ENCODE peak calls at places on chromosome 9, in six cellular contexts. W is Calu3, Q is omental fat pad, Z is progenitor cell of endocrine pancreas, A is RWPE1, F is PC-9. S is an unnamed sample.

GRCh38 chr9:81979196-81979595 is 9.4 kb upstream of the SPATA31D1 start:
- DNase-seq in W (no peak), Q (no peak), Z (no peak), A (no peak), F (no peak), S (no peak)

GRCh38 chr9:127161081-127161621 is 38.7 kb upstream of the ANGPTL2 start:
- DNase-seq in W (no peak), Q (no peak), Z (no peak), A (no peak), F (no peak), S (no peak)

GRCh38 chr9:92725726-92726125 is 38.9 kb downstream of the BICD2 start:
- DNase-seq in W (no peak), Q (no peak), Z (no peak), A (no peak), F (no peak), S (no peak)

GRCh38 chr9:6076856-6077255 is 61.4 kb upstream of the RANBP6 start:
- DNase-seq in W (no peak), Q (no peak), Z (no peak), A (no peak), F (no peak), S (no peak)

GRCh38 chr9:133606722-133607053 is 2.5 kb downstream of the FAM163B start:
- DNase-seq in W (no peak), Q (no peak), Z (no peak), A (no peak), F (no peak), S (no peak)

GRCh38 chr9:115633099-115633498 is 515.1 kb upstream of the TNC start:
- DNase-seq in W (no peak), Q (no peak), Z (no peak), A (no peak), F (no peak), S (no peak)

GRCh38 chr9:73845954-73846690 is 651.0 kb upstream of the RORB start:
- DNase-seq in W (no peak), Q (no peak), Z (no peak), A (no peak), F (no peak), S (no peak)

GRCh38 chr9:68705636-68706578 is 867 bp downstream of the PIP5K1B start:
- DNase-seq in W (peak; percentile 15), Q (no peak), Z (peak; percentile 17), A (no peak), F (no peak), S (peak; percentile 16)

GRCh38 chr9:137167752-137168574 is 1.9 kb downstream of the LRRC26 start:
- DNase-seq in W (no peak), Q (no peak), Z (no peak), A (no peak), F (peak; percentile 70), S (no peak)

GRCh38 chr9:93699650-93700049 is 123.3 kb downstream of the PHF2 start:
- DNase-seq in W (no peak), Q (no peak), Z (peak; percentile 6), A (no peak), F (no peak), S (no peak)

GRCh38 chr9:20630241-20630943 is 8.1 kb upstream of the MLLT3 start:
- DNase-seq in W (no peak), Q (no peak), Z (no peak), A (no peak), F (no peak), S (no peak)

GRCh38 chr9:97315550-97315949 is 8.1 kb downstream of the CCDC180 start:
- DNase-seq in W (no peak), Q (no peak), Z (no peak), A (no peak), F (no peak), S (no peak)

GRCh38 chr9:133274236-133275104 is 531 bp downstream of the ABO start:
- DNase-seq in W (no peak), Q (no peak), Z (no peak), A (no peak), F (no peak), S (no peak)

GRCh38 chr9:116156621-116157314 is 3.2 kb downstream of the PAPPA start:
- DNase-seq in W (no peak), Q (no peak), Z (no peak), A (no peak), F (peak; percentile 73), S (peak; percentile 22)

GRCh38 chr9:109314011-109314531 is 6.8 kb downstream of the EPB41L4B start:
- DNase-seq in W (no peak), Q (no peak), Z (no peak), A (no peak), F (peak; percentile 9), S (no peak)

GRCh38 chr9:90870646-90871326 is 69.2 kb downstream of the SYK start:
- DNase-seq in W (peak; percentile 14), Q (no peak), Z (no peak), A (peak; percentile 56), F (peak; percentile 32), S (peak; percentile 24)

GRCh38 chr9:72588336-72588735 is 66.9 kb downstream of the TMC1 start:
- DNase-seq in W (no peak), Q (no peak), Z (no peak), A (no peak), F (no peak), S (no peak)

GRCh38 chr9:101445353-101446029 is 9.9 kb upstream of the ALDOB start:
- DNase-seq in W (no peak), Q (no peak), Z (no peak), A (no peak), F (no peak), S (no peak)

GRCh38 chr9:127905788-127906191 is 6.4 kb upstream of the ST6GALNAC6 start:
- DNase-seq in W (no peak), Q (no peak), Z (no peak), A (no peak), F (no peak), S (no peak)

GRCh38 chr9:95852059-95853032 is 23.1 kb upstream of the ERCC6L2 start:
- DNase-seq in W (no peak), Q (no peak), Z (no peak), A (peak; percentile 36), F (peak; percentile 11), S (no peak)

GRCh38 chr9:136567651-136568287 is 21.9 kb upstream of the NOTCH1 start:
- DNase-seq in W (peak; percentile 70), Q (no peak), Z (no peak), A (peak; percentile 98), F (peak; percentile 89), S (no peak)

GRCh38 chr9:89436963-89437625 is 60.8 kb downstream of the SEMA4D start:
- DNase-seq in W (peak; percentile 25), Q (no peak), Z (no peak), A (peak; percentile 19), F (no peak), S (no peak)

GRCh38 chr9:3768286-3768685 is 242.5 kb upstream of the RFX3 start:
- DNase-seq in W (no peak), Q (no peak), Z (no peak), A (no peak), F (no peak), S (no peak)

GRCh38 chr9:128215491-128216404 is 12.6 kb downstream of the DNM1 start:
- DNase-seq in W (no peak), Q (no peak), Z (no peak), A (no peak), F (no peak), S (no peak)

GRCh38 chr9:126667190-126668055 is 53.7 kb downstream of the LMX1B start:
- DNase-seq in W (no peak), Q (no peak), Z (no peak), A (no peak), F (no peak), S (no peak)

GRCh38 chr9:20028849-20029231 is 240.0 kb upstream of the SLC24A2 start:
- DNase-seq in W (no peak), Q (no peak), Z (no peak), A (no peak), F (no peak), S (peak; percentile 10)

GRCh38 chr9:136086213-136086881 is 8.7 kb downstream of the NACC2 start:
- DNase-seq in W (no peak), Q (no peak), Z (no peak), A (no peak), F (no peak), S (no peak)

GRCh38 chr9:122939611-122940010 is 1.2 kb upstream of the RABGAP1 start:
- DNase-seq in W (no peak), Q (no peak), Z (no peak), A (no peak), F (no peak), S (no peak)

GRCh38 chr9:122940603-122941559 is at the start of gene RABGAP1:
- DNase-seq in W (peak; percentile 95), Q (peak; percentile 97), Z (peak; percentile 97), A (peak; percentile 100), F (peak; percentile 99), S (peak; percentile 98)

GRCh38 chr9:122931851-122932199 is 513 bp upstream of the ZBTB26 start:
- DNase-seq in W (no peak), Q (no peak), Z (no peak), A (no peak), F (no peak), S (peak; percentile 8)

GRCh38 chr9:122936883-122937282 is 3.9 kb upstream of the RABGAP1 start:
- DNase-seq in W (no peak), Q (no peak), Z (no peak), A (no peak), F (no peak), S (no peak)

GRCh38 chr9:122936464-122936863 is 4.4 kb upstream of the RABGAP1 start:
- DNase-seq in W (no peak), Q (no peak), Z (no peak), A (no peak), F (no peak), S (no peak)
- TF ChIP-seq CTCF in W (no peak), Q (no peak), Z (no peak), A (no peak), F (no peak), S (no peak)

GRCh38 chr9:114271556-114272510 is 51.1 kb upstream of the ORM1 start:
- DNase-seq in W (peak; percentile 57), Q (no peak), Z (no peak), A (no peak), F (no peak), S (peak; percentile 63)
- TF ChIP-seq CTCF in W (no peak), Q (no peak), Z (peak; percentile 36), A (no peak), F (peak; percentile 29), S (peak; percentile 67)

GRCh38 chr9:99231708-99232107 is 9.6 kb downstream of the SEC61B start:
- DNase-seq in W (peak; percentile 16), Q (no peak), Z (no peak), A (peak; percentile 32), F (peak; percentile 23), S (peak; percentile 28)
- TF ChIP-seq CTCF in W (peak; percentile 24), Q (no peak), Z (peak; percentile 54), A (peak; percentile 38), F (peak; percentile 56), S (peak; percentile 32)

DNA sequence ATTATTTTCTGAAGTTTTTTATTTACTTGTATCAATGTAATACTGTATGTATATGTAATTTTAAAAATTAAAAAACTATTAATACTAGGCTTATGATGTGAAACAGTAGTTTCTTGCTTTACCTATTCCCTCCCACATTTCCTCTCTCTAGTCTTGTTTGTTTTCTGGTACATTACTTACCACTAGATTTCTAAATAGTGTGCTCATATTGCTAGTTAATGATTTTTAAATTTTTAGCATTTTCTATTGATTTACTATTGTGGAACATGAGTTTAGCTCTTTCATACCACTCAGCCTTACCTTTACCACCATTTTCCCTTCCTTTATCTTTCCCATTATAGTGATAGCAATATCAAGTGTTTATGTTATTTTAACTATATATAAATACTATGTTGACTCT is 39.3 kb downstream of the UBE2R2 start:
- DNase-seq in W (no peak), Q (no peak), Z (no peak), A (no peak), F (no peak), S (no peak)
- TF ChIP-seq CTCF in W (no peak), Q (no peak), Z (no peak), A (no peak), F (no peak), S (no peak)

S was measured in endothelial cell.